ENCODE peak calls at places on chromosomes 11 and 22, in nine cellular contexts. One of them, this sample, is unnamed.

GRCh38 chr22:44131412-44131811 is 49.3 kb upstream of the PARVG start:
- DNase-seq in A549: no peak
- DNase-seq in upper lobe of left lung: no peak
- DNase-seq in uterus: no peak
- DNase-seq in testis: no peak
- DNase-seq in IMR-90: no peak
- DNase-seq in GM12878: no peak
- DNase-seq in body of pancreas: no peak
- DNase-seq in K562: no peak
- DNase-seq in this sample: no peak

GRCh38 chr11:35619754-35620640 is 1.7 kb downstream of the FJX1 start:
- DNase-seq in A549: peak
- DNase-seq in upper lobe of left lung: no peak
- DNase-seq in uterus: no peak
- DNase-seq in testis: no peak
- DNase-seq in IMR-90: peak
- DNase-seq in GM12878: no peak
- DNase-seq in body of pancreas: peak
- DNase-seq in K562: peak
- DNase-seq in this sample: no peak

GRCh38 chr11:69588270-69588669 is 52.7 kb upstream of the CCND1 start:
- DNase-seq in A549: peak
- DNase-seq in upper lobe of left lung: no peak
- DNase-seq in uterus: no peak
- DNase-seq in testis: no peak
- DNase-seq in IMR-90: peak
- DNase-seq in GM12878: no peak
- DNase-seq in body of pancreas: no peak
- DNase-seq in K562: no peak
- DNase-seq in this sample: no peak

GRCh38 chr11:46948378-46949131 is 12.0 kb downstream of the CSTPP1 start:
- DNase-seq in A549: peak
- DNase-seq in upper lobe of left lung: no peak
- DNase-seq in uterus: no peak
- DNase-seq in testis: no peak
- DNase-seq in IMR-90: peak
- DNase-seq in GM12878: no peak
- DNase-seq in body of pancreas: no peak
- DNase-seq in K562: no peak
- DNase-seq in this sample: no peak

GRCh38 chr11:117833401-117833891 is 8.9 kb upstream of the FXYD2 start:
- DNase-seq in A549: no peak
- DNase-seq in upper lobe of left lung: peak
- DNase-seq in uterus: peak
- DNase-seq in testis: peak
- DNase-seq in IMR-90: no peak
- DNase-seq in GM12878: no peak
- DNase-seq in body of pancreas: peak
- DNase-seq in K562: no peak
- DNase-seq in this sample: no peak

GRCh38 chr11:16986434-16987204 is 27.6 kb downstream of the PLEKHA7 start:
- DNase-seq in A549: no peak
- DNase-seq in upper lobe of left lung: peak
- DNase-seq in uterus: peak
- DNase-seq in testis: peak
- DNase-seq in IMR-90: no peak
- DNase-seq in GM12878: peak
- DNase-seq in body of pancreas: peak
- DNase-seq in K562: peak
- DNase-seq in this sample: no peak

GRCh38 chr11:92838655-92839334 is 130.7 kb upstream of the MTNR1B start:
- DNase-seq in A549: no peak
- DNase-seq in upper lobe of left lung: no peak
- DNase-seq in uterus: no peak
- DNase-seq in testis: no peak
- DNase-seq in IMR-90: peak
- DNase-seq in GM12878: no peak
- DNase-seq in body of pancreas: no peak
- DNase-seq in K562: no peak
- DNase-seq in this sample: no peak

GRCh38 chr11:133040289-133040893 is 491.9 kb downstream of the OPCML start:
- DNase-seq in A549: no peak
- DNase-seq in upper lobe of left lung: no peak
- DNase-seq in uterus: no peak
- DNase-seq in testis: no peak
- DNase-seq in IMR-90: peak
- DNase-seq in GM12878: no peak
- DNase-seq in body of pancreas: no peak
- DNase-seq in K562: no peak
- DNase-seq in this sample: no peak

GRCh38 chr11:19076744-19077589 is 16.4 kb upstream of the MRGPRX2 start:
- DNase-seq in A549: peak
- DNase-seq in upper lobe of left lung: peak
- DNase-seq in uterus: peak
- DNase-seq in testis: peak
- DNase-seq in IMR-90: peak
- DNase-seq in GM12878: no peak
- DNase-seq in body of pancreas: peak
- DNase-seq in K562: peak
- DNase-seq in this sample: peak

GRCh38 chr11:75558939-75559843 is 2.9 kb upstream of the SERPINH1 start:
- DNase-seq in A549: no peak
- DNase-seq in upper lobe of left lung: peak
- DNase-seq in uterus: peak
- DNase-seq in testis: peak
- DNase-seq in IMR-90: peak
- DNase-seq in GM12878: no peak
- DNase-seq in body of pancreas: no peak
- DNase-seq in K562: peak
- DNase-seq in this sample: peak

GRCh38 chr22:25447067-25447688 is 117.3 kb upstream of the GRK3 start:
- DNase-seq in A549: no peak
- DNase-seq in upper lobe of left lung: no peak
- DNase-seq in uterus: no peak
- DNase-seq in testis: no peak
- DNase-seq in IMR-90: no peak
- DNase-seq in GM12878: no peak
- DNase-seq in body of pancreas: no peak
- DNase-seq in K562: peak
- DNase-seq in this sample: no peak

GRCh38 chr11:70108250-70108649 is 30.1 kb downstream of the ANO1 start:
- DNase-seq in A549: no peak
- DNase-seq in upper lobe of left lung: no peak
- DNase-seq in uterus: peak
- DNase-seq in testis: peak
- DNase-seq in IMR-90: peak
- DNase-seq in GM12878: no peak
- DNase-seq in body of pancreas: no peak
- DNase-seq in K562: no peak
- DNase-seq in this sample: no peak

GRCh38 chr11:70578371-70578770 is 180.0 kb downstream of the CTTN start:
- DNase-seq in A549: no peak
- DNase-seq in upper lobe of left lung: no peak
- DNase-seq in uterus: no peak
- DNase-seq in testis: no peak
- DNase-seq in IMR-90: no peak
- DNase-seq in GM12878: no peak
- DNase-seq in body of pancreas: no peak
- DNase-seq in K562: no peak
- DNase-seq in this sample: no peak

GRCh38 chr11:45021692-45022130 is 71.0 kb upstream of the TP53I11 start:
- DNase-seq in A549: no peak
- DNase-seq in upper lobe of left lung: peak
- DNase-seq in uterus: peak
- DNase-seq in testis: peak
- DNase-seq in IMR-90: peak
- DNase-seq in GM12878: no peak
- DNase-seq in body of pancreas: peak
- DNase-seq in K562: no peak
- DNase-seq in this sample: peak

GRCh38 chr11:47430524-47430923 is 4.3 kb upstream of the PSMC3 start:
- DNase-seq in A549: no peak
- DNase-seq in upper lobe of left lung: no peak
- DNase-seq in uterus: no peak
- DNase-seq in testis: no peak
- DNase-seq in IMR-90: no peak
- DNase-seq in GM12878: no peak
- DNase-seq in body of pancreas: no peak
- DNase-seq in K562: no peak
- DNase-seq in this sample: no peak

GRCh38 chr11:66473167-66473566 is 6.5 kb downstream of the PELI3 start:
- DNase-seq in A549: no peak
- DNase-seq in upper lobe of left lung: no peak
- DNase-seq in uterus: no peak
- DNase-seq in testis: no peak
- DNase-seq in IMR-90: no peak
- DNase-seq in GM12878: no peak
- DNase-seq in body of pancreas: no peak
- DNase-seq in K562: no peak
- DNase-seq in this sample: no peak

GRCh38 chr11:126607374-126607773 is 251.9 kb downstream of the ST3GAL4 start:
- DNase-seq in A549: peak
- DNase-seq in upper lobe of left lung: no peak
- DNase-seq in uterus: no peak
- DNase-seq in testis: peak
- DNase-seq in IMR-90: peak
- DNase-seq in GM12878: no peak
- DNase-seq in body of pancreas: peak
- DNase-seq in K562: peak
- DNase-seq in this sample: peak

GRCh38 chr22:17119481-17120202 is 1.5 kb downstream of the TMEM121B start:
- DNase-seq in A549: peak
- DNase-seq in upper lobe of left lung: no peak
- DNase-seq in uterus: no peak
- DNase-seq in testis: no peak
- DNase-seq in IMR-90: no peak
- DNase-seq in GM12878: no peak
- DNase-seq in body of pancreas: peak
- DNase-seq in K562: no peak
- DNase-seq in this sample: no peak

GRCh38 chr11:122439911-122440782 is 215.4 kb upstream of the UBASH3B start:
- DNase-seq in A549: peak
- DNase-seq in upper lobe of left lung: no peak
- DNase-seq in uterus: peak
- DNase-seq in testis: peak
- DNase-seq in IMR-90: peak
- DNase-seq in GM12878: no peak
- DNase-seq in body of pancreas: peak
- DNase-seq in K562: no peak
- DNase-seq in this sample: no peak

GRCh38 chr11:70313945-70314344 is 43.5 kb downstream of the PPFIA1 start:
- DNase-seq in A549: no peak
- DNase-seq in upper lobe of left lung: no peak
- DNase-seq in uterus: no peak
- DNase-seq in testis: no peak
- DNase-seq in IMR-90: no peak
- DNase-seq in GM12878: peak
- DNase-seq in body of pancreas: no peak
- DNase-seq in K562: no peak
- DNase-seq in this sample: no peak

GRCh38 chr11:120400564-120401364 is 64.6 kb downstream of the ARHGEF12 start:
- DNase-seq in A549: peak
- DNase-seq in upper lobe of left lung: peak
- DNase-seq in uterus: peak
- DNase-seq in testis: no peak
- DNase-seq in IMR-90: peak
- DNase-seq in GM12878: peak
- DNase-seq in body of pancreas: no peak
- DNase-seq in K562: no peak
- DNase-seq in this sample: no peak

GRCh38 chr22:21449531-21450319 is 17.5 kb upstream of the TMEM191C start:
- DNase-seq in A549: no peak
- DNase-seq in upper lobe of left lung: peak
- DNase-seq in uterus: peak
- DNase-seq in testis: peak
- DNase-seq in IMR-90: peak
- DNase-seq in GM12878: no peak
- DNase-seq in body of pancreas: no peak
- DNase-seq in K562: no peak
- DNase-seq in this sample: peak

GRCh38 chr11:14335712-14336111 is 23.3 kb downstream of the RRAS2 start:
- DNase-seq in A549: no peak
- DNase-seq in upper lobe of left lung: no peak
- DNase-seq in uterus: no peak
- DNase-seq in testis: no peak
- DNase-seq in IMR-90: no peak
- DNase-seq in GM12878: no peak
- DNase-seq in body of pancreas: no peak
- DNase-seq in K562: no peak
- DNase-seq in this sample: no peak
- H3K27ac ChIP-seq in A549: peak
- H3K27ac ChIP-seq in upper lobe of left lung: no peak
- H3K27ac ChIP-seq in uterus: no peak
- H3K27ac ChIP-seq in testis: no peak
- H3K27ac ChIP-seq in IMR-90: no peak
- H3K27ac ChIP-seq in GM12878: peak
- H3K27ac ChIP-seq in body of pancreas: no peak
- H3K27ac ChIP-seq in K562: no peak
- H3K27ac ChIP-seq in this sample: no peak

GRCh38 chr11:125154380-125155099 is 10.0 kb upstream of the PKNOX2 start:
- DNase-seq in A549: no peak
- DNase-seq in upper lobe of left lung: peak
- DNase-seq in uterus: no peak
- DNase-seq in testis: no peak
- DNase-seq in IMR-90: no peak
- DNase-seq in GM12878: no peak
- DNase-seq in body of pancreas: no peak
- DNase-seq in K562: no peak
- DNase-seq in this sample: no peak
- TF ChIP-seq POLR2A in A549: no peak
- TF ChIP-seq POLR2A in upper lobe of left lung: no peak
- TF ChIP-seq POLR2A in uterus: no peak
- TF ChIP-seq POLR2A in testis: no peak
- TF ChIP-seq POLR2A in IMR-90: no peak
- TF ChIP-seq POLR2A in GM12878: no peak
- TF ChIP-seq POLR2A in body of pancreas: no peak
- TF ChIP-seq POLR2A in K562: no peak
- TF ChIP-seq POLR2A in this sample: no peak

GRCh38 chr11:61890536-61891330 is 612 bp downstream of the FADS3 start:
- DNase-seq in A549: peak
- DNase-seq in upper lobe of left lung: peak
- DNase-seq in uterus: peak
- DNase-seq in testis: peak
- DNase-seq in IMR-90: peak
- DNase-seq in GM12878: no peak
- DNase-seq in body of pancreas: peak
- DNase-seq in K562: peak
- DNase-seq in this sample: no peak
- TF ChIP-seq CTCF in A549: no peak
- TF ChIP-seq CTCF in upper lobe of left lung: peak
- TF ChIP-seq CTCF in uterus: no peak
- TF ChIP-seq CTCF in testis: no peak
- TF ChIP-seq CTCF in IMR-90: peak
- TF ChIP-seq CTCF in GM12878: peak
- TF ChIP-seq CTCF in body of pancreas: peak
- TF ChIP-seq CTCF in K562: peak
- TF ChIP-seq CTCF in this sample: no peak

DNA sequence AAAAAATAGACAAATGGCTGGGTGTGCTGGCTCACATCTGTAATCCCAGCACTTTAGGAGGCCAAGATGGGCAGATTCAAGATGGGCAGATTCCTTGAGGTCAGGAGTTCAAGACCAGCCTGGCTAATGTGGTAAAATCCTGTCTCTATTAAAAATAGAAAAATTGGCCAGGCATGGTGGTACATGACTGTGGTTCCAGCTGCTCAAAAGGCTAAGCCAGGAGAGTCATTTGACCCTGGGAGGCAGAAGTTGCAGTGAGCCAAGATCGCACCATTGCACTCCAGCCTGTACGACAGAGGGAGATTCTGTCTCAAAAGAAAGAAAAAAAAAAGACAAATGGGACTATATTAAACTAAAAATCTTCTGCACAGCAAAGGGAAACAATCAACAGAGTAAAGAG is 55.4 kb downstream of the USP35 start:
- DNase-seq in A549: no peak
- DNase-seq in upper lobe of left lung: no peak
- DNase-seq in uterus: no peak
- DNase-seq in testis: no peak
- DNase-seq in IMR-90: no peak
- DNase-seq in GM12878: no peak
- DNase-seq in body of pancreas: no peak
- DNase-seq in K562: no peak
- DNase-seq in this sample: no peak
- H3K27ac ChIP-seq in A549: no peak
- H3K27ac ChIP-seq in upper lobe of left lung: no peak
- H3K27ac ChIP-seq in uterus: no peak
- H3K27ac ChIP-seq in testis: no peak
- H3K27ac ChIP-seq in IMR-90: no peak
- H3K27ac ChIP-seq in GM12878: no peak
- H3K27ac ChIP-seq in body of pancreas: no peak
- H3K27ac ChIP-seq in K562: no peak
- H3K27ac ChIP-seq in this sample: no peak

This sample was measured in tibial nerve.